ENCODE peak calls at places on chromosomes 13 and 19, in seven cellular contexts. V, A, B, L, O, X and R are unnamed samples.

GRCh38 chr13:52600666-52601065 is 41.6 kb upstream of the HNRNPA1L2 start:
- DNase-seq in V (no peak), A (no peak), B (no peak), L (no peak), O (no peak), X (no peak), R (no peak)

GRCh38 chr19:4036576-4037300 is 29.2 kb downstream of the PIAS4 start:
- DNase-seq in V (no peak), A (no peak), B (no peak), L (no peak), O (no peak), X (no peak), R (no peak)

GRCh38 chr13:51619614-51620013 is 35.4 kb downstream of the WDFY2 start:
- DNase-seq in V (no peak), A (no peak), B (no peak), L (no peak), O (no peak), X (no peak), R (peak)

GRCh38 chr19:46408611-46409039 is 4.7 kb downstream of the CCDC8 start:
- DNase-seq in V (no peak), A (peak), B (no peak), L (no peak), O (no peak), X (no peak), R (no peak)

GRCh38 chr13:105083986-105084385 is 1451.5 kb downstream of the EFNB2 start:
- DNase-seq in V (no peak), A (peak), B (no peak), L (no peak), O (no peak), X (no peak), R (no peak)

GRCh38 chr13:85638815-85639393 is 160.3 kb downstream of the SLITRK6 start:
- DNase-seq in V (no peak), A (no peak), B (no peak), L (no peak), O (no peak), X (no peak), R (no peak)

GRCh38 chr13:35139591-35139990 is 197.5 kb downstream of the NBEA start:
- DNase-seq in V (no peak), A (no peak), B (no peak), L (no peak), O (no peak), X (no peak), R (no peak)

GRCh38 chr19:55165952-55166529 is 372 bp downstream of the DNAAF3 start:
- DNase-seq in V (peak), A (peak), B (peak), L (peak), O (peak), X (peak), R (no peak)

GRCh38 chr19:11448410-11448809 is 13.0 kb downstream of the PRKCSH start:
- DNase-seq in V (no peak), A (no peak), B (no peak), L (no peak), O (no peak), X (no peak), R (no peak)

GRCh38 chr13:88005188-88005587 is 334.0 kb downstream of the SLITRK5 start:
- DNase-seq in V (no peak), A (no peak), B (no peak), L (no peak), O (no peak), X (no peak), R (no peak)

GRCh38 chr13:106661236-106661635 is 93.3 kb upstream of the ARGLU1 start:
- DNase-seq in V (no peak), A (no peak), B (no peak), L (no peak), O (no peak), X (no peak), R (no peak)

GRCh38 chr13:44667950-44668349 is 91.8 kb upstream of the TSC22D1 start:
- DNase-seq in V (no peak), A (no peak), B (no peak), L (no peak), O (peak), X (no peak), R (peak)

GRCh38 chr13:110443633-110444225 is 117.8 kb downstream of the RAB20 start:
- DNase-seq in V (no peak), A (no peak), B (no peak), L (no peak), O (no peak), X (no peak), R (no peak)

GRCh38 chr19:2049741-2050348 is 1.2 kb downstream of the MKNK2 start:
- DNase-seq in V (peak), A (no peak), B (peak), L (no peak), O (no peak), X (peak), R (no peak)

GRCh38 chr13:92103673-92104296 is 705.4 kb downstream of the GPC5 start:
- DNase-seq in V (no peak), A (no peak), B (no peak), L (no peak), O (no peak), X (no peak), R (no peak)

GRCh38 chr13:43664700-43665191 is 122.0 kb downstream of the ENOX1 start:
- DNase-seq in V (no peak), A (peak), B (no peak), L (no peak), O (peak), X (no peak), R (peak)

GRCh38 chr19:42313096-42313839 is at the start of gene TMEM145:
- DNase-seq in V (no peak), A (peak), B (no peak), L (peak), O (no peak), X (no peak), R (no peak)

GRCh38 chr13:111962431-111962891 is 104.5 kb upstream of the SOX1 start:
- DNase-seq in V (no peak), A (no peak), B (no peak), L (no peak), O (no peak), X (no peak), R (no peak)

GRCh38 chr13:30832845-30833332 is 73.2 kb upstream of the MEDAG start:
- DNase-seq in V (peak), A (no peak), B (no peak), L (no peak), O (no peak), X (peak), R (no peak)

GRCh38 chr19:46624958-46625661 is at the start of gene PTGIR:
- DNase-seq in V (no peak), A (peak), B (no peak), L (no peak), O (no peak), X (no peak), R (peak)

GRCh38 chr13:98839826-98840769 is 87.6 kb upstream of the SLC15A1 start:
- DNase-seq in V (peak), A (peak), B (no peak), L (peak), O (peak), X (peak), R (no peak)

GRCh38 chr13:110772091-110772984 is 58.8 kb downstream of the ING1 start:
- DNase-seq in V (no peak), A (peak), B (no peak), L (no peak), O (no peak), X (no peak), R (no peak)

GRCh38 chr19:19403373-19403901 is 2.0 kb upstream of the GATAD2A start:
- DNase-seq in V (no peak), A (no peak), B (no peak), L (no peak), O (no peak), X (no peak), R (no peak)

GRCh38 chr19:51811344-51811743 is 16.4 kb downstream of the FPR3 start:
- DNase-seq in V (no peak), A (no peak), B (no peak), L (no peak), O (no peak), X (no peak), R (no peak)

GRCh38 chr19:892243-892996 is 567 bp downstream of the MED16 start:
- DNase-seq in V (no peak), A (no peak), B (no peak), L (no peak), O (no peak), X (peak), R (no peak)

GRCh38 chr19:43636121-43636683 is 3.4 kb downstream of the CADM4 start:
- DNase-seq in V (no peak), A (no peak), B (no peak), L (no peak), O (no peak), X (no peak), R (no peak)

GRCh38 chr19:7857727-7858701 is 16.2 kb downstream of the PRR36 start:
- DNase-seq in V (no peak), A (peak), B (no peak), L (peak), O (no peak), X (no peak), R (no peak)

GRCh38 chr13:34772206-34772605 is 169.9 kb upstream of the NBEA start:
- DNase-seq in V (no peak), A (no peak), B (no peak), L (no peak), O (no peak), X (no peak), R (no peak)

GRCh38 chr13:90968510-90968909 is 379.0 kb upstream of the MIR17HG start:
- DNase-seq in V (no peak), A (peak), B (no peak), L (peak), O (no peak), X (no peak), R (no peak)

GRCh38 chr19:38470788-38471480 is 37.4 kb downstream of the RYR1 start:
- DNase-seq in V (no peak), A (no peak), B (no peak), L (no peak), O (no peak), X (no peak), R (no peak)

GRCh38 chr19:29001922-29002247 is 211.1 kb downstream of the UQCRFS1 start:
- DNase-seq in V (no peak), A (no peak), B (no peak), L (no peak), O (no peak), X (no peak), R (no peak)

GRCh38 chr13:94120878-94121277 is 358.6 kb downstream of the DCT start:
- DNase-seq in V (no peak), A (no peak), B (no peak), L (no peak), O (no peak), X (no peak), R (no peak)

GRCh38 chr13:79742923-79743322 is 262.0 kb downstream of the NDFIP2 start:
- DNase-seq in V (no peak), A (no peak), B (no peak), L (no peak), O (no peak), X (no peak), R (no peak)

GRCh38 chr13:50995870-50996269 is 86.3 kb downstream of the RNASEH2B start:
- DNase-seq in V (no peak), A (no peak), B (no peak), L (no peak), O (no peak), X (no peak), R (no peak)

GRCh38 chr13:112885242-112885781 is 83.7 kb upstream of the MCF2L start:
- DNase-seq in V (no peak), A (no peak), B (no peak), L (no peak), O (no peak), X (no peak), R (no peak)

GRCh38 chr13:106617561-106617960 is 49.6 kb upstream of the ARGLU1 start:
- DNase-seq in V (no peak), A (no peak), B (no peak), L (no peak), O (no peak), X (no peak), R (no peak)

GRCh38 chr13:103663996-103664395 is 597.8 kb upstream of the SLC10A2 start:
- DNase-seq in V (no peak), A (no peak), B (no peak), L (no peak), O (no peak), X (no peak), R (no peak)

GRCh38 chr19:4477034-4477801 is 5.1 kb downstream of the HDGFL2 start:
- DNase-seq in V (no peak), A (no peak), B (no peak), L (no peak), O (no peak), X (no peak), R (no peak)

GRCh38 chr13:75685239-75685697 is 49.1 kb downstream of the LMO7 start:
- DNase-seq in V (no peak), A (no peak), B (no peak), L (no peak), O (peak), X (no peak), R (no peak)